ENCODE peak calls at places on chromosomes 1 and 21, in five cellular contexts. One of them, this sample, is unnamed.

GRCh38 chr1:97623220-97623619 is 297.6 kb downstream of the DPYD start:
- DNase-seq in upper lobe of right lung: no peak
- DNase-seq in lower lobe of right lung: no peak
- DNase-seq in MM.1S: no peak
- DNase-seq in heart left ventricle: no peak
- DNase-seq in this sample: no peak

GRCh38 chr1:118429856-118430255 is 244.8 kb upstream of the SPAG17 start:
- DNase-seq in lower lobe of right lung: no peak
- DNase-seq in heart left ventricle: no peak
- DNase-seq in upper lobe of right lung: no peak
- DNase-seq in MM.1S: no peak
- DNase-seq in this sample: no peak

GRCh38 chr21:44916965-44917364 is 3.7 kb downstream of the ITGB2 start:
- DNase-seq in MM.1S: no peak
- DNase-seq in heart left ventricle: no peak
- DNase-seq in lower lobe of right lung: no peak
- DNase-seq in upper lobe of right lung: no peak
- DNase-seq in this sample: no peak

GRCh38 chr1:109011335-109011734 is 30.6 kb downstream of the WDR47 start:
- DNase-seq in MM.1S: no peak
- DNase-seq in lower lobe of right lung: no peak
- DNase-seq in heart left ventricle: no peak
- DNase-seq in upper lobe of right lung: no peak
- DNase-seq in this sample: no peak

GRCh38 chr1:208475951-208476824 is 232.0 kb upstream of the PLXNA2 start:
- DNase-seq in upper lobe of right lung: no peak
- DNase-seq in lower lobe of right lung: no peak
- DNase-seq in MM.1S: no peak
- DNase-seq in heart left ventricle: peak; percentile 31
- DNase-seq in this sample: no peak

GRCh38 chr21:34796518-34797201 is 127.9 kb downstream of the CLIC6 start:
- DNase-seq in upper lobe of right lung: no peak
- DNase-seq in heart left ventricle: no peak
- DNase-seq in lower lobe of right lung: no peak
- DNase-seq in MM.1S: no peak
- DNase-seq in this sample: no peak

GRCh38 chr1:53585116-53585515 is 125.9 kb downstream of the DMRTB1 start:
- DNase-seq in MM.1S: peak; percentile 91
- DNase-seq in heart left ventricle: no peak
- DNase-seq in lower lobe of right lung: no peak
- DNase-seq in upper lobe of right lung: no peak
- DNase-seq in this sample: no peak

GRCh38 chr1:194150242-194150641 is 963.8 kb upstream of the B3GALT2 start:
- DNase-seq in upper lobe of right lung: no peak
- DNase-seq in heart left ventricle: no peak
- DNase-seq in MM.1S: no peak
- DNase-seq in lower lobe of right lung: no peak
- DNase-seq in this sample: no peak

GRCh38 chr1:201119206-201119814 is 7.1 kb upstream of the CACNA1S start:
- DNase-seq in MM.1S: peak; percentile 68
- DNase-seq in upper lobe of right lung: no peak
- DNase-seq in lower lobe of right lung: no peak
- DNase-seq in heart left ventricle: no peak
- DNase-seq in this sample: no peak

GRCh38 chr1:203448521-203449061 is 27.0 kb upstream of the PRELP start:
- DNase-seq in lower lobe of right lung: no peak
- DNase-seq in MM.1S: no peak
- DNase-seq in heart left ventricle: peak; percentile 36
- DNase-seq in upper lobe of right lung: no peak
- DNase-seq in this sample: no peak

GRCh38 chr1:91553196-91553595 is 52.5 kb downstream of the CDC7 start:
- DNase-seq in MM.1S: no peak
- DNase-seq in heart left ventricle: no peak
- DNase-seq in upper lobe of right lung: no peak
- DNase-seq in lower lobe of right lung: no peak
- DNase-seq in this sample: no peak

GRCh38 chr1:230301322-230301721 is 124.8 kb downstream of the PGBD5 start:
- DNase-seq in heart left ventricle: no peak
- DNase-seq in MM.1S: no peak
- DNase-seq in lower lobe of right lung: no peak
- DNase-seq in upper lobe of right lung: no peak
- DNase-seq in this sample: no peak

GRCh38 chr1:109142248-109142647 is 28.3 kb downstream of the ELAPOR1 start:
- DNase-seq in MM.1S: no peak
- DNase-seq in heart left ventricle: no peak
- DNase-seq in upper lobe of right lung: no peak
- DNase-seq in lower lobe of right lung: no peak
- DNase-seq in this sample: no peak

GRCh38 chr1:8314346-8315280 is 3.3 kb upstream of the SLC45A1 start:
- DNase-seq in MM.1S: no peak
- DNase-seq in lower lobe of right lung: peak; percentile 75
- DNase-seq in heart left ventricle: peak; percentile 67
- DNase-seq in upper lobe of right lung: peak; percentile 84
- DNase-seq in this sample: peak; percentile 80

GRCh38 chr1:206479164-206480125 is 9.2 kb downstream of the IKBKE start:
- DNase-seq in upper lobe of right lung: no peak
- DNase-seq in MM.1S: peak; percentile 79
- DNase-seq in heart left ventricle: peak; percentile 66
- DNase-seq in lower lobe of right lung: peak; percentile 75
- DNase-seq in this sample: no peak

GRCh38 chr1:150507912-150508864 is at the start of gene ECM1:
- DNase-seq in heart left ventricle: peak; percentile 70
- DNase-seq in upper lobe of right lung: no peak
- DNase-seq in lower lobe of right lung: peak; percentile 42
- DNase-seq in MM.1S: no peak
- DNase-seq in this sample: no peak

GRCh38 chr1:21783679-21784603 is 992 bp upstream of the USP48 start:
- DNase-seq in MM.1S: no peak
- DNase-seq in heart left ventricle: no peak
- DNase-seq in lower lobe of right lung: peak; percentile 53
- DNase-seq in upper lobe of right lung: peak; percentile 66
- DNase-seq in this sample: no peak

GRCh38 chr1:21232044-21232443 is 55.3 kb upstream of the EIF4G3 start:
- DNase-seq in upper lobe of right lung: no peak
- DNase-seq in MM.1S: peak; percentile 15
- DNase-seq in lower lobe of right lung: no peak
- DNase-seq in heart left ventricle: peak; percentile 45
- DNase-seq in this sample: no peak

GRCh38 chr1:23984417-23985186 is 4.5 kb upstream of the SRSF10 start:
- DNase-seq in lower lobe of right lung: no peak
- DNase-seq in upper lobe of right lung: no peak
- DNase-seq in heart left ventricle: no peak
- DNase-seq in MM.1S: no peak
- DNase-seq in this sample: peak; percentile 81

GRCh38 chr1:205980182-205980830 is 22.9 kb downstream of the RAB7B start:
- DNase-seq in MM.1S: no peak
- DNase-seq in heart left ventricle: no peak
- DNase-seq in lower lobe of right lung: no peak
- DNase-seq in upper lobe of right lung: peak; percentile 6
- DNase-seq in this sample: no peak

GRCh38 chr1:198858026-198858425 is 219.2 kb downstream of the PTPRC start:
- DNase-seq in lower lobe of right lung: no peak
- DNase-seq in upper lobe of right lung: no peak
- DNase-seq in heart left ventricle: no peak
- DNase-seq in MM.1S: no peak
- DNase-seq in this sample: no peak

DNA sequence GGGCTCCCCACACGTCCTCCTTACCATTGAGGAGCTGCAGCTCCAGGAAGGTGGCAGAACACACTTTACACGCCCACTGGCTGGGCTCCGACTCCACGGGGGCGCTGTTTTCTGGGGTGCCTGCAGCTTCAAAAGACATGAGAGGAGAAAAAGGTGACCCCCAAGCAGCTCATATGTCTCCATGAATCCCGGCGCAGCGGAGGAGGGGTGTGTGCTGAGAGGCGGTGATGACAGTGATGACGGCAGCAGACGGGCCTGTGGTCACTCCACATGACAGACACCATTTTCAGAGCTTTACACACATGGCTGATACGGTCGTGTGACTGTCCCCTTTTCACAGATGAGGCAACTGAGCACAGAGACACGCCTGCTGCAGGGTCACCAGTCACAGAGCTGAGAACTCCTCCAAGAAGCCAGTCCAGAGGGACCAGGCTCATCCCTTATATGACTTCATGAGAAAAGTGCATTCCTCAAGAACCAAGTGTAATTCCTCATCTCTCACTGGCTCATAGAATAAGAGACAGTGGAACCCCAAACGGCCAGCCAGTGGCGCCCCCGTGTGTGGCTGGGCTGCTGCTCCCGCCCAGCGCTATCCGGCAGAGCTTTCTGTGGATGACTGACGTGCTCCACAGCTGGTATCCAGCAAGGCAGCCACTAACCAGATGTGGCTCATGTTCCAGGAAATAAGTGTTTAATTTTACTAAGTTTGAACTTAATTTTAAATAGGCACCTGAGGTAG is 31.9 kb downstream of the PRDM15 start:
- DNase-seq in heart left ventricle: no peak
- DNase-seq in MM.1S: no peak
- DNase-seq in lower lobe of right lung: no peak
- DNase-seq in upper lobe of right lung: peak; percentile 57
- DNase-seq in this sample: peak; percentile 53
- TF ChIP-seq CTCF in heart left ventricle: no peak
- TF ChIP-seq CTCF in MM.1S: no peak
- TF ChIP-seq CTCF in lower lobe of right lung: no peak
- TF ChIP-seq CTCF in upper lobe of right lung: no peak
- TF ChIP-seq CTCF in this sample: no peak

GRCh38 chr1:77876884-77877283 is 11.5 kb upstream of the NEXN start:
- DNase-seq in lower lobe of right lung: no peak
- DNase-seq in MM.1S: no peak
- DNase-seq in heart left ventricle: no peak
- DNase-seq in upper lobe of right lung: no peak
- DNase-seq in this sample: no peak
- H3K27ac ChIP-seq in lower lobe of right lung: no peak overlapping the region
- H3K27ac ChIP-seq in MM.1S: no peak overlapping the region
- H3K27ac ChIP-seq in heart left ventricle: no peak overlapping the region
- H3K27ac ChIP-seq in upper lobe of right lung: no peak overlapping the region
- H3K27ac ChIP-seq in this sample: peak overlapping the region; percentile 79

DNA sequence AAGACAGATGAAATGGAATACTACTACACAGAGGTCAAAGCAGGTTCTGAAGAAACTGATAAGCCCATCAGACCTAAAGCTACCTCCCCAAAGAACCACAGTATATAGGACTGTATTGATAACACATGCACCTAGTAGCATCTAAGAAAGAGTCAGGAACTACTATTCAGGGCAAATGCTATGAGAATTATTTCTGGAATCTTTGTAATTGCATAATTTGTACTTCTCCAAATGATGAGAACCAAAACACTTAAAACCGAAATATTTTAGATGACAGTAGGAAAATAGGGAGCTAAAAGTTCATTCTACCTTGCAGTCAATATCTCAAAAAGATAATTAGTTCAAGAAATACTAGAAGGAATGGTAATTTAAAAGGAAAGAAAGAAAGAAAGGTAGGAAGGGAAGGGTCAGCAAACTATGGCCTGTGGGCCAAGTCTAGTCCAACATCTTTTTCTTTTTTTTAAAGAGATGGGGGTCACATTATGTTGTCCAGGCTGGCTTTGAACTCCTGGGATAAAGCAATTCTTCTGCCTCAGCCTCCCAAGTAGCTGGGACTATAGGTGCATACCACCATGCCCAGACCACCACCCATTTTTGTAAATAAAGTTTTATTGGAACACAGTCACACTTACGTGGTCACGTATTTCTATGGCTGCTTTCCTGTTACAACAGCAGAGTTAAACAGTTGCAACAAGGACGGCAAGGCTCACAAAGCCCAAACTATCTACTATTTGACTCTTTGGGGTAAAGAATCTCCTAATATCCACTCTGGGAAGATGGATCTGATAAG is 24.0 kb downstream of the EGLN1 start:
- DNase-seq in upper lobe of right lung: no peak
- DNase-seq in lower lobe of right lung: no peak
- DNase-seq in heart left ventricle: no peak
- DNase-seq in MM.1S: no peak
- DNase-seq in this sample: no peak
- H3K4me1 ChIP-seq in upper lobe of right lung: peaks cover 29% of the 10 kb centered on the region
- H3K4me1 ChIP-seq in lower lobe of right lung: peaks cover 21% of the 10 kb centered on the region
- H3K4me1 ChIP-seq in heart left ventricle: peaks cover 3% of the 10 kb centered on the region
- H3K4me1 ChIP-seq in MM.1S: no peaks in the 10 kb centered on the region
- H3K4me1 ChIP-seq in this sample: peaks cover 29% of the 10 kb centered on the region

DNA sequence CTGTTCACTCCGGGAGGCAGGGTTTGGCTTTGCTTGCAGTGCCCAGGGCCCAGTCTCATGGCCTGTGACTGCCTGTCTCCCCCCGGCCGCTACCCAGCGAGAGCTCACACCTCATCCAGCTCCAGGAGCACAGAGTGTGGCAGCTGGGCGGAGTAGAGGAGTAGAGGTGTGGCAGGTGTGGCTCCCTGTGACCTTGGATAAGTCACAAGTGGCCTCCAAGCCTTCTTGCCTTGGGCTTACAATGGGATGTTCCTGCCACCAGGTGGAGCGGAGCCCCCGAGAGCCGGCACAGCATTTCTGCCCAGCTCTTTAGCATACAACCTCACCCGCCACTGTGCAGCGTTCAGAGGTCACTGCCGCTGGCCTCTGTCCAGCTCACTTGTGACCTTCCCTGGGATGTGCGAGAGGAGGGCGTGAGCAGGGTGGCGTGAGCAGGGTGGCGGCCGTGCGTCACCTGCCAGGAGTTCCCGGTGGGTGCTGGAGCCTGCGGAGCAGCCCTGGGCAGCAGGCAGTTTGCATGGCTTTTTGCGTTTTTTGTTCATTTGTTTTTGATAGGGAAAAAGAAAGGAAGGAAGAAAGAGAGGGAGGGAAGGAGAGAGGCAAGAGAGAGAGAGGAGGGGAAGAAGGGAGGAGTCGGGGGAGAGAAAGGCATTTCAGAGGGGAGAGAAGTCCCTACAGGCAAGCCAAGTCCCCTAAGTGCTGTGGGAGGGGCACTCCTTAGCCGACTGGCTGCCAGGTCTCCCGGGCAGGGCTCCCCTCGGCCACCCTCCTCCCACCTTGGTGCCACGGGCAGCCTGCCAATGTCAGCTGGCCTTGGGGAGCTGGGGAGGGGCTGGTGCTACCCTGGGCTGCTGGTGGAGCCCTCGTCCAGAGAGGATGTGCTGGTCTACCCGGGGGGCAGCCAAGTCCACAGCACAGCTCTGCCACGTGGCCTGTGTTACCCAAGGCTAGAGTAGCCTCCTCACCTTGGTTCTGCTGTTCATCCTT is 42.6 kb downstream of the CRYAA start:
- DNase-seq in heart left ventricle: peak; percentile 55
- DNase-seq in lower lobe of right lung: peak; percentile 82
- DNase-seq in MM.1S: no peak
- DNase-seq in upper lobe of right lung: peak; percentile 88
- DNase-seq in this sample: peak; percentile 42
- TF ChIP-seq CTCF in heart left ventricle: peak; percentile 58
- TF ChIP-seq CTCF in lower lobe of right lung: peak; percentile 42
- TF ChIP-seq CTCF in MM.1S: peak; percentile 7
- TF ChIP-seq CTCF in upper lobe of right lung: peak; percentile 48
- TF ChIP-seq CTCF in this sample: no peak